ENCODE peak calls at places on chromosomes 1 and 21, in seven cellular contexts. One of them, this sample, is unnamed.
A peak's percentile ranks its signal among the peaks of the same experiment; 100 is the strongest.

GRCh38 chr1:16209132-16209846 is 3.2 kb downstream of the ARHGEF19 start:
- DNase-seq in left ventricle myocardium inferior: no peak
- DNase-seq in colonic mucosa: no peak
- DNase-seq in GM23248: no peak
- DNase-seq in tibial artery: no peak
- DNase-seq in uterus: no peak
- DNase-seq in SJSA1: no peak
- DNase-seq in this sample: no peak

GRCh38 chr1:164479242-164479641 is 79.7 kb upstream of the PBX1 start:
- DNase-seq in GM23248: no peak
- DNase-seq in SJSA1: no peak
- DNase-seq in colonic mucosa: no peak
- DNase-seq in tibial artery: no peak
- DNase-seq in uterus: no peak
- DNase-seq in left ventricle myocardium inferior: no peak
- DNase-seq in this sample: no peak

GRCh38 chr1:205313681-205314308 is 7.8 kb downstream of the NUAK2 start:
- DNase-seq in GM23248: no peak
- DNase-seq in tibial artery: peak; percentile 70
- DNase-seq in SJSA1: peak; percentile 92
- DNase-seq in uterus: peak; percentile 48
- DNase-seq in left ventricle myocardium inferior: peak; percentile 48
- DNase-seq in colonic mucosa: peak; percentile 57
- DNase-seq in this sample: peak; percentile 75

GRCh38 chr1:65825736-65826135 is 33.0 kb downstream of the PDE4B start:
- DNase-seq in GM23248: peak; percentile 85
- DNase-seq in SJSA1: no peak
- DNase-seq in tibial artery: no peak
- DNase-seq in uterus: no peak
- DNase-seq in colonic mucosa: no peak
- DNase-seq in left ventricle myocardium inferior: no peak
- DNase-seq in this sample: no peak

GRCh38 chr1:173451981-173452380 is 25.2 kb upstream of the PRDX6 start:
- DNase-seq in SJSA1: no peak
- DNase-seq in tibial artery: no peak
- DNase-seq in left ventricle myocardium inferior: peak; percentile 25
- DNase-seq in uterus: no peak
- DNase-seq in GM23248: no peak
- DNase-seq in colonic mucosa: no peak
- DNase-seq in this sample: no peak

GRCh38 chr1:186374313-186375151 is 521 bp downstream of the TPR start:
- DNase-seq in left ventricle myocardium inferior: peak; percentile 23
- DNase-seq in SJSA1: no peak
- DNase-seq in colonic mucosa: peak; percentile 32
- DNase-seq in GM23248: peak; percentile 63
- DNase-seq in tibial artery: no peak
- DNase-seq in uterus: no peak
- DNase-seq in this sample: peak; percentile 19

GRCh38 chr1:53592521-53592982 is 133.4 kb downstream of the DMRTB1 start:
- DNase-seq in colonic mucosa: peak; percentile 26
- DNase-seq in SJSA1: no peak
- DNase-seq in GM23248: no peak
- DNase-seq in tibial artery: peak; percentile 75
- DNase-seq in uterus: peak; percentile 34
- DNase-seq in left ventricle myocardium inferior: no peak
- DNase-seq in this sample: peak; percentile 33

GRCh38 chr1:103142466-103142865 is 34.1 kb upstream of the COL11A1 start:
- DNase-seq in tibial artery: no peak
- DNase-seq in uterus: no peak
- DNase-seq in SJSA1: no peak
- DNase-seq in GM23248: no peak
- DNase-seq in left ventricle myocardium inferior: no peak
- DNase-seq in colonic mucosa: no peak
- DNase-seq in this sample: no peak

GRCh38 chr1:177466286-177466685 is 295.5 kb downstream of the BRINP2 start:
- DNase-seq in uterus: no peak
- DNase-seq in GM23248: no peak
- DNase-seq in tibial artery: no peak
- DNase-seq in SJSA1: no peak
- DNase-seq in colonic mucosa: no peak
- DNase-seq in left ventricle myocardium inferior: no peak
- DNase-seq in this sample: no peak

GRCh38 chr1:8875216-8875861 is 3.1 kb downstream of the ENO1 start:
- DNase-seq in left ventricle myocardium inferior: no peak
- DNase-seq in tibial artery: no peak
- DNase-seq in GM23248: no peak
- DNase-seq in uterus: no peak
- DNase-seq in SJSA1: no peak
- DNase-seq in colonic mucosa: no peak
- DNase-seq in this sample: no peak

GRCh38 chr1:177216587-177217202 is 45.9 kb downstream of the BRINP2 start:
- DNase-seq in SJSA1: no peak
- DNase-seq in GM23248: no peak
- DNase-seq in left ventricle myocardium inferior: no peak
- DNase-seq in colonic mucosa: no peak
- DNase-seq in uterus: no peak
- DNase-seq in tibial artery: no peak
- DNase-seq in this sample: no peak

GRCh38 chr1:9840176-9840575 is 16.4 kb upstream of the CLSTN1 start:
- DNase-seq in tibial artery: peak; percentile 16
- DNase-seq in left ventricle myocardium inferior: peak; percentile 3
- DNase-seq in GM23248: no peak
- DNase-seq in SJSA1: no peak
- DNase-seq in uterus: no peak
- DNase-seq in colonic mucosa: no peak
- DNase-seq in this sample: peak; percentile 7

GRCh38 chr1:24309762-24310485 is 9.2 kb upstream of the GRHL3 start:
- DNase-seq in SJSA1: no peak
- DNase-seq in tibial artery: no peak
- DNase-seq in GM23248: peak; percentile 64
- DNase-seq in left ventricle myocardium inferior: no peak
- DNase-seq in colonic mucosa: no peak
- DNase-seq in uterus: no peak
- DNase-seq in this sample: no peak

GRCh38 chr1:112982853-112983539 is 27.0 kb upstream of the SLC16A1 start:
- DNase-seq in tibial artery: no peak
- DNase-seq in uterus: no peak
- DNase-seq in GM23248: no peak
- DNase-seq in colonic mucosa: no peak
- DNase-seq in left ventricle myocardium inferior: no peak
- DNase-seq in SJSA1: no peak
- DNase-seq in this sample: no peak

GRCh38 chr1:14598007-14598497 is 433 bp upstream of the KAZN start:
- DNase-seq in SJSA1: no peak
- DNase-seq in left ventricle myocardium inferior: no peak
- DNase-seq in GM23248: no peak
- DNase-seq in colonic mucosa: no peak
- DNase-seq in uterus: no peak
- DNase-seq in tibial artery: no peak
- DNase-seq in this sample: no peak

GRCh38 chr21:46256501-46256994 is 28.0 kb upstream of the LSS start:
- DNase-seq in left ventricle myocardium inferior: peak; percentile 67
- DNase-seq in tibial artery: no peak
- DNase-seq in GM23248: no peak
- DNase-seq in uterus: no peak
- DNase-seq in SJSA1: no peak
- DNase-seq in colonic mucosa: no peak
- DNase-seq in this sample: no peak

GRCh38 chr1:30376054-30376453 is 347.3 kb downstream of the MATN1 start:
- DNase-seq in colonic mucosa: no peak
- DNase-seq in left ventricle myocardium inferior: no peak
- DNase-seq in uterus: no peak
- DNase-seq in GM23248: no peak
- DNase-seq in tibial artery: peak; percentile 23
- DNase-seq in SJSA1: peak; percentile 15
- DNase-seq in this sample: no peak

GRCh38 chr1:49351744-49352143 is 575.1 kb upstream of the BEND5 start:
- DNase-seq in uterus: no peak
- DNase-seq in colonic mucosa: no peak
- DNase-seq in left ventricle myocardium inferior: no peak
- DNase-seq in SJSA1: no peak
- DNase-seq in GM23248: peak; percentile 26
- DNase-seq in tibial artery: no peak
- DNase-seq in this sample: no peak

GRCh38 chr1:215777370-215777925 is 210.3 kb downstream of the KCTD3 start:
- DNase-seq in colonic mucosa: no peak
- DNase-seq in GM23248: peak; percentile 49
- DNase-seq in tibial artery: no peak
- DNase-seq in uterus: no peak
- DNase-seq in left ventricle myocardium inferior: no peak
- DNase-seq in SJSA1: no peak
- DNase-seq in this sample: no peak

GRCh38 chr1:91511386-91511785 is 10.7 kb downstream of the CDC7 start:
- DNase-seq in GM23248: peak; percentile 74
- DNase-seq in SJSA1: no peak
- DNase-seq in colonic mucosa: no peak
- DNase-seq in uterus: no peak
- DNase-seq in tibial artery: no peak
- DNase-seq in left ventricle myocardium inferior: no peak
- DNase-seq in this sample: no peak

GRCh38 chr21:25573409-25574206 is 33.7 kb downstream of the MRPL39 start:
- DNase-seq in uterus: no peak
- DNase-seq in tibial artery: no peak
- DNase-seq in colonic mucosa: no peak
- DNase-seq in SJSA1: peak; percentile 62
- DNase-seq in left ventricle myocardium inferior: no peak
- DNase-seq in GM23248: peak; percentile 98
- DNase-seq in this sample: no peak

GRCh38 chr1:119015547-119015946 is 27.4 kb upstream of the TBX15 start:
- DNase-seq in colonic mucosa: no peak
- DNase-seq in left ventricle myocardium inferior: no peak
- DNase-seq in GM23248: no peak
- DNase-seq in tibial artery: no peak
- DNase-seq in uterus: no peak
- DNase-seq in SJSA1: no peak
- DNase-seq in this sample: no peak

GRCh38 chr1:203743101-203743501 is 21.9 kb upstream of the LAX1 start:
- DNase-seq in left ventricle myocardium inferior: no peak
- DNase-seq in SJSA1: no peak
- DNase-seq in GM23248: peak; percentile 14
- DNase-seq in uterus: no peak
- DNase-seq in colonic mucosa: no peak
- DNase-seq in tibial artery: no peak
- DNase-seq in this sample: no peak

GRCh38 chr1:30285461-30286050 is 437.8 kb downstream of the MATN1 start:
- DNase-seq in uterus: no peak
- DNase-seq in GM23248: no peak
- DNase-seq in colonic mucosa: peak; percentile 11
- DNase-seq in tibial artery: peak; percentile 27
- DNase-seq in left ventricle myocardium inferior: no peak
- DNase-seq in SJSA1: peak; percentile 26
- DNase-seq in this sample: no peak

GRCh38 chr1:234756857-234757256 is 146.9 kb upstream of the IRF2BP2 start:
- DNase-seq in SJSA1: no peak
- DNase-seq in left ventricle myocardium inferior: no peak
- DNase-seq in colonic mucosa: no peak
- DNase-seq in GM23248: no peak
- DNase-seq in uterus: no peak
- DNase-seq in tibial artery: no peak
- DNase-seq in this sample: no peak

GRCh38 chr21:33149166-33149565 is 79.2 kb downstream of the OLIG1 start:
- DNase-seq in SJSA1: no peak
- DNase-seq in colonic mucosa: no peak
- DNase-seq in left ventricle myocardium inferior: no peak
- DNase-seq in tibial artery: no peak
- DNase-seq in GM23248: no peak
- DNase-seq in uterus: no peak
- DNase-seq in this sample: no peak

GRCh38 chr21:43893536-43894205 is 28.6 kb downstream of the AGPAT3 start:
- DNase-seq in tibial artery: no peak
- DNase-seq in uterus: no peak
- DNase-seq in left ventricle myocardium inferior: no peak
- DNase-seq in SJSA1: no peak
- DNase-seq in colonic mucosa: no peak
- DNase-seq in GM23248: no peak
- DNase-seq in this sample: no peak

GRCh38 chr21:42063578-42064521 is 7.3 kb upstream of the UMODL1 start:
- DNase-seq in SJSA1: no peak
- DNase-seq in GM23248: no peak
- DNase-seq in left ventricle myocardium inferior: no peak
- DNase-seq in colonic mucosa: peak; percentile 75
- DNase-seq in uterus: no peak
- DNase-seq in tibial artery: no peak
- DNase-seq in this sample: peak; percentile 78

GRCh38 chr1:93768380-93768863 is 86.8 kb upstream of the BCAR3 start:
- DNase-seq in SJSA1: no peak
- DNase-seq in left ventricle myocardium inferior: no peak
- DNase-seq in GM23248: no peak
- DNase-seq in tibial artery: no peak
- DNase-seq in colonic mucosa: no peak
- DNase-seq in uterus: no peak
- DNase-seq in this sample: no peak

GRCh38 chr1:240235521-240236288 is 144.0 kb downstream of the FMN2 start:
- DNase-seq in tibial artery: no peak
- DNase-seq in GM23248: peak; percentile 67
- DNase-seq in left ventricle myocardium inferior: no peak
- DNase-seq in colonic mucosa: no peak
- DNase-seq in uterus: no peak
- DNase-seq in SJSA1: peak; percentile 62
- DNase-seq in this sample: no peak
- H3K36me3 ChIP-seq in tibial artery: no peaks in the 10 kb centered on the region
- H3K36me3 ChIP-seq in GM23248: peaks cover 16% of the 10 kb centered on the region
- H3K36me3 ChIP-seq in left ventricle myocardium inferior: no peaks in the 10 kb centered on the region
- H3K36me3 ChIP-seq in colonic mucosa: no peaks in the 10 kb centered on the region
- H3K36me3 ChIP-seq in uterus: no peaks in the 10 kb centered on the region
- H3K36me3 ChIP-seq in SJSA1: peaks cover 9% of the 10 kb centered on the region
- H3K36me3 ChIP-seq in this sample: no peaks in the 10 kb centered on the region

GRCh38 chr1:7341145-7341900 is 429.8 kb upstream of the VAMP3 start:
- DNase-seq in SJSA1: no peak
- DNase-seq in left ventricle myocardium inferior: no peak
- DNase-seq in GM23248: peak; percentile 18
- DNase-seq in tibial artery: no peak
- DNase-seq in uterus: no peak
- DNase-seq in colonic mucosa: peak; percentile 36
- DNase-seq in this sample: no peak
- H3K36me3 ChIP-seq in SJSA1: no peaks in the 10 kb centered on the region
- H3K36me3 ChIP-seq in left ventricle myocardium inferior: no peaks in the 10 kb centered on the region
- H3K36me3 ChIP-seq in GM23248: no peaks in the 10 kb centered on the region
- H3K36me3 ChIP-seq in tibial artery: no peaks in the 10 kb centered on the region
- H3K36me3 ChIP-seq in uterus: no peaks in the 10 kb centered on the region
- H3K36me3 ChIP-seq in colonic mucosa: no peaks in the 10 kb centered on the region
- H3K36me3 ChIP-seq in this sample: no peaks in the 10 kb centered on the region

GRCh38 chr21:39238275-39238674 is 55.0 kb upstream of the PSMG1 start:
- DNase-seq in colonic mucosa: no peak
- DNase-seq in uterus: no peak
- DNase-seq in GM23248: peak; percentile 3
- DNase-seq in SJSA1: no peak
- DNase-seq in left ventricle myocardium inferior: no peak
- DNase-seq in tibial artery: no peak
- DNase-seq in this sample: no peak
- H3K36me3 ChIP-seq in colonic mucosa: peaks cover 6% of the 10 kb centered on the region
- H3K36me3 ChIP-seq in uterus: no peaks in the 10 kb centered on the region
- H3K36me3 ChIP-seq in GM23248: peaks cover 32% of the 10 kb centered on the region
- H3K36me3 ChIP-seq in SJSA1: peaks cover 60% of the 10 kb centered on the region
- H3K36me3 ChIP-seq in left ventricle myocardium inferior: peaks cover 75% of the 10 kb centered on the region
- H3K36me3 ChIP-seq in tibial artery: peaks cover 58% of the 10 kb centered on the region
- H3K36me3 ChIP-seq in this sample: no peaks in the 10 kb centered on the region

DNA sequence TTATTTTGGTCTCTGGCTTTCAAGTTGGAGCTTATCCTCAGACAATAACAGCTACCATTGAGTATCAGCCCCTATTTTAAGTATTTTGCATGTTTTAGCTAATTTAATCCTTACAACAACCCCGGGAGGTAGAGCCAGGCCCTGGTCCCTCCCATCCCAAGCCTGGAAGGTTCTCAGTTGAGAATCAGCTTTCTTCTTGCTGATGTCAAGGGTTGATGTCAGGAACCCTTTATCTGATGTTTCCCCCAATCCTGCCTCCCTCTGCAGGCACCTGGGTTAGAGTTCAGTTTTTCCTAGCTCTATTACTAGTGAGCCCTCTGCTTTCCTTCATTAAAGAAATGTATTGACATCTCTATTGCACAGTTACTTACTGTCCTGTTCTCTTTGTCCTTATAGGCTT is 3.6 kb upstream of the SVBP start:
- DNase-seq in SJSA1: no peak
- DNase-seq in left ventricle myocardium inferior: no peak
- DNase-seq in uterus: no peak
- DNase-seq in tibial artery: no peak
- DNase-seq in colonic mucosa: no peak
- DNase-seq in GM23248: no peak
- DNase-seq in this sample: no peak
- H3K36me3 ChIP-seq in SJSA1: no peaks in the 10 kb centered on the region
- H3K36me3 ChIP-seq in left ventricle myocardium inferior: no peaks in the 10 kb centered on the region
- H3K36me3 ChIP-seq in uterus: no peaks in the 10 kb centered on the region
- H3K36me3 ChIP-seq in tibial artery: no peaks in the 10 kb centered on the region
- H3K36me3 ChIP-seq in colonic mucosa: no peaks in the 10 kb centered on the region
- H3K36me3 ChIP-seq in GM23248: no peaks in the 10 kb centered on the region
- H3K36me3 ChIP-seq in this sample: no peaks in the 10 kb centered on the region

This sample was measured in mucosa of descending colon.